ENCODE peak calls at places on chromosome 6, in four cellular contexts. N is psoas muscle, D is RPMI7951, L is fibroblast of lung. M is an unnamed sample.

GRCh38 chr6:89731924-89732568 is 87.5 kb downstream of the MDN1 start:
- DNase-seq in N (no peak), D (no peak), L (no peak), M (no peak)

GRCh38 chr6:117605169-117605826 is 3.0 kb upstream of the GOPC start:
- DNase-seq in N (no peak), D (peak; percentile 70), L (peak; percentile 85), M (peak; percentile 91)

GRCh38 chr6:88702956-88703556 is 260.4 kb downstream of the RNGTT start:
- DNase-seq in N (no peak), D (no peak), L (no peak), M (peak; percentile 8)

GRCh38 chr6:169251822-169252804 is 1.5 kb downstream of the THBS2 start:
- DNase-seq in N (no peak), D (no peak), L (no peak), M (no peak)

GRCh38 chr6:30839666-30840065 is 44.7 kb upstream of the DDR1 start:
- DNase-seq in N (no peak), D (no peak), L (no peak), M (no peak)

GRCh38 chr6:41645007-41645618 is 6.8 kb downstream of the MDFI start:
- DNase-seq in N (no peak), D (no peak), L (no peak), M (no peak)

GRCh38 chr6:44486002-44486421 is 98.5 kb downstream of the CDC5L start:
- DNase-seq in N (no peak), D (peak; percentile 61), L (no peak), M (no peak)

GRCh38 chr6:15079288-15079817 is 166.5 kb upstream of the JARID2 start:
- DNase-seq in N (no peak), D (no peak), L (no peak), M (no peak)

GRCh38 chr6:135346747-135347146 is 150.8 kb downstream of the AHI1 start:
- DNase-seq in N (no peak), D (peak; percentile 15), L (no peak), M (no peak)

GRCh38 chr6:148441454-148441911 is 98.8 kb downstream of the SASH1 start:
- DNase-seq in N (no peak), D (peak; percentile 86), L (peak; percentile 65), M (peak; percentile 80)

GRCh38 chr6:29647927-29648642 is 8.8 kb upstream of the MOG start:
- DNase-seq in N (no peak), D (peak; percentile 46), L (peak; percentile 51), M (peak; percentile 67)

GRCh38 chr6:148462203-148462602 is 119.6 kb downstream of the SASH1 start:
- DNase-seq in N (no peak), D (no peak), L (peak; percentile 68), M (peak; percentile 30)

GRCh38 chr6:100487638-100488037 is 22.9 kb upstream of the SIM1 start:
- DNase-seq in N (no peak), D (no peak), L (no peak), M (no peak)